ENCODE peak calls at places on chromosomes 3 and 15, in four cellular contexts. Z is K562, F is neuronal stem cell, T is OCI-LY7. N is an unnamed sample.

GRCh38 chr3:139353920-139354556 is 10.2 kb downstream of the MRPS22 start:
- DNase-seq in F (no peak), Z (peak; percentile 60), T (peak; percentile 40), N (peak; percentile 62)

GRCh38 chr3:43163895-43164493 is 58.1 kb upstream of the POMGNT2 start:
- DNase-seq in Z (no peak), T (no peak), F (no peak), N (no peak)

GRCh38 chr15:100859970-100860828 is 19.4 kb upstream of the ALDH1A3 start:
- DNase-seq in F (no peak), Z (no peak), T (no peak), N (no peak)

GRCh38 chr3:129526121-129526900 is 2.1 kb upstream of the RHO start:
- DNase-seq in T (peak; percentile 80), Z (no peak), F (no peak), N (no peak)

GRCh38 chr3:118425272-118425837 is 609.3 kb downstream of the IGSF11 start:
- DNase-seq in F (no peak), Z (no peak), T (no peak), N (no peak)

GRCh38 chr3:186054481-186055399 is 54.1 kb downstream of the ETV5 start:
- DNase-seq in F (no peak), Z (no peak), T (no peak), N (no peak)

GRCh38 chr15:35741395-35741794 is 195.4 kb upstream of the DPH6 start:
- DNase-seq in Z (no peak), T (no peak), F (no peak), N (no peak)

GRCh38 chr3:148861277-148861869 is 3.7 kb upstream of the CPA3 start:
- DNase-seq in Z (peak; percentile 52), F (peak; percentile 9), T (peak; percentile 55), N (peak; percentile 29)

GRCh38 chr15:82301296-82302016 is 38.8 kb downstream of the SAXO2 start:
- DNase-seq in F (no peak), Z (no peak), T (no peak), N (no peak)

GRCh38 chr3:116129187-116129945 is 315.9 kb downstream of the LSAMP start:
- DNase-seq in T (no peak), F (no peak), Z (no peak), N (no peak)

GRCh38 chr3:16377847-16378302 is 112.9 kb downstream of the OXNAD1 start:
- DNase-seq in Z (no peak), F (no peak), T (peak; percentile 47), N (no peak)

GRCh38 chr3:151096697-151097096 is 11.2 kb downstream of the MED12L start:
- DNase-seq in F (no peak), Z (no peak), T (no peak), N (no peak)

GRCh38 chr3:26099692-26100091 is 309.8 kb downstream of the OXSM start:
- DNase-seq in T (no peak), Z (no peak), F (no peak), N (no peak)

GRCh38 chr3:51819709-51820406 is 40.8 kb upstream of the IQCF6 start:
- DNase-seq in F (no peak), Z (peak; percentile 46), T (peak; percentile 8), N (peak; percentile 6)
- H2AFZ ChIP-seq in F (no peak overlapping the region), Z (no peak overlapping the region), T (no peak overlapping the region), N (no peak overlapping the region)

DNA sequence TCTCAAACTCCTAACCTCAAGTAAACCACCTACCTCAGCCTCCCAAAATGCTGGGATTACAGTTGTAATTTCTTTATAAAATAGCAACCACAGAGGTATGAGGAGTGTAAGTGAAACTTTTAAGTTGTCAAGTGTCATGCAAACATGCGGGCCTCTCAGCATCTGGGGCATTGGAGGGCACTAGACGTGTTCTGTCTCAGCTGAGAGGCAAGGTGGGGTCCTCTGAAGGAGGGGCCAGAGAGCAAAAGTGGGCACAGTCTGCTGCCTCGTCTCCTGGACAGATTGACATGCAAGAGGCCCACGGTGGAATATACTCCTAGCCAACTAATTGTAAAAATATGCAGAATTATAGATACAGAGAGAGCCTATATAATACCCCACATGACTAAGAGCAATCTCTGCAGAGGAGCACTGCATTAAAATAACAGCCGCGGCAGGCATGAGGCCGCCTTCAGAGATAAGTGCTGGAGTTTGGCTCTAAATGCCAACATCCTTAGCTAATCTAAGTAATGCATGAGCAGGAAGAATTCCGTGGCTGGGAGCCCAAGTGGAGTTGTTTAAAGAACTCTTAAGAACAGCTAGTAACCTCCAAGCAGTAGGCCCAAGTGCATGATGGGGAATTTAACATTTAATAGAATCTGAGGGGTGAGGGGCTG is 87.8 kb upstream of the RNU6-1 start:
- DNase-seq in F (no peak), T (no peak), Z (no peak), N (no peak)
- H2AFZ ChIP-seq in F (peak overlapping the region; percentile 64), T (no peak overlapping the region), Z (no peak overlapping the region), N (no peak overlapping the region)

DNA sequence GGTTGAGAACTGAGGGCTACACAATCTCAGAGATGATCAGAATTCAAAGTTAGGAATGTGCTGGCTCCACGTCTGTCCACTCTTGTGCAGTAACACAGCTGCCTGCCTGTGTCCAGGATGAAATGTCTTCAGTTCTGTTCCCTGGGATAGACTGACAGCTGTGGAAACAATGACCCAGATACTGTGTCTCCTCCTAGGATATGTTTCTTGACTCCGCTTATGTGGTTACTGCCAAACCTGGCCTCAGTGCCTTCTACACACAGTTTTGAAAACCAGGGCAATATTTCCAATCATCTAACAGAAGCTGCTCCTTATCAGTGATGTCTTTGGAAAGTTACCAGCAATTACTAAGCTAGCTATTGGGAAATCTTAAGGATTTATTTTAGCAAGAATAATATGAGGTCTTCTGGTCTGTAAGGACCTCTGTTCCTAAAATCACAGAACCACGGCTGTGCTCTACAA is 67.6 kb downstream of the NOX5 start:
- DNase-seq in T (no peak), Z (no peak), F (no peak), N (no peak)
- H2AFZ ChIP-seq in T (no peak overlapping the region), Z (no peak overlapping the region), F (no peak overlapping the region), N (no peak overlapping the region)

DNA sequence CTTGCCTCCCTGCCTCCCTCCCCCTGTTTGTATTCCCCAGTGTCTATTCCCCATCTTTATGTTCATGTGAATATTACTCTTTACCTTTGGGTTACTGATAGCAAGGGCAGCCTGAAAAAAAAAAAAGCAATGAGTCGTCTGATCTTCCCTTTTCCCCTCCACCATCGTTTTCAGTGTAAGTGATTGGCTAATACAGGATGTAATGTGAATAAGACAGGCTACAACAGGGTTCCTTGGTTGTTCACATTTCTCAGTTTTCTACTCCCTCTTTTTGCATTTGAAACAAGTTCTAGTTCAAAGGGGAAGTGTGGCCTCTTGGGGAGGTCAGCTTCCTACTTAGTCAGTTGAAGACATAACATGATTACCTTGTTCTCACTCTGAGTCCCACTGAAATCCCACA is 278.0 kb upstream of the TRIM42 start:
- DNase-seq in Z (no peak), T (no peak), F (no peak), N (no peak)
- H2AFZ ChIP-seq in Z (no peak overlapping the region), T (no peak overlapping the region), F (no peak overlapping the region), N (no peak overlapping the region)

GRCh38 chr3:126085276-126085675 is 1.4 kb upstream of the SLC41A3 start:
- DNase-seq in T (no peak), F (no peak), Z (no peak), N (no peak)

GRCh38 chr3:126083138-126083445 is 832 bp downstream of the SLC41A3 start:
- DNase-seq in T (peak; percentile 23), F (no peak), Z (peak; percentile 15), N (no peak)

GRCh38 chr3:126084667-126085180 is 800 bp upstream of the SLC41A3 start:
- DNase-seq in F (no peak), T (no peak), Z (no peak), N (no peak)

GRCh38 chr3:126083511-126083912 is 412 bp downstream of the SLC41A3 start:
- DNase-seq in F (peak; percentile 26), Z (no peak), T (peak; percentile 68), N (peak; percentile 14)

DNA sequence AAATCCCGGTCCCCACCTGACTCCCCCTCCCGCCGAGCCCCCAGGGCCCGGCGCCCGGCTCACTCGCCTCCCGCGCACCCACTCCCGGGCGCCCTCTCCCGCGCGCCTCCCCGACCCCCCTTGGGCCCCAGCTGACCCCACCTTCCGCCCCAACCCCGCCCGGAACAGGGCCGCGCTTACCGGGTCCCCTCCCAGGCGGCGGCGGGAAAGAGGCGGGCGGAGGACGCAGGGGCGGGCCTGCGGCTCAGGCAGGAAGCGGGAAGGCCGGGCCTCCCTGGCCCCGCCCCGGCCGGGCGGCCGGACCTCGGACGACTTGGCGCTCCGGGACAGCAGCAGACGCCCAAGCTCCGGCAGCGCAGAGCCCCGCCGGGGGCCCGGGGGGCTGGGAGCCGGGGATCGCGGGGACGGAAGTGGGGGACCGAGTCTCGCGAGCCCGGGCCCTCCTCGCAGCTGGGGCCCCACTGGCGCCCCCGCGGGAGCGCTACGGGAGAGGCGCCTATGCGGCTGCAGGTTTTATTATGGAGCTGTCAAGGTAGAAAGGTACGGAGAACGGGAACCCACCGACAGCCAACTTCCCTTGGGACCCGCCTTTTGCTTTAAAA is at the start of gene SLC41A3:
- DNase-seq in Z (peak; percentile 84), F (peak; percentile 76), T (peak; percentile 90), N (peak; percentile 80)
- H2AFZ ChIP-seq in Z (peak within 1 kb of the TSS; percentile 72), F (peak within 1 kb of the TSS; percentile 98), T (peak within 1 kb of the TSS; percentile 84), N (peak within 1 kb of the TSS; percentile 89)

GRCh38 chr15:99506399-99506798 is 59.4 kb upstream of the MEF2A start:
- DNase-seq in F (no peak), T (no peak), Z (no peak), N (no peak)

GRCh38 chr15:99508807-99509311 is 56.9 kb upstream of the MEF2A start:
- DNase-seq in Z (no peak), T (peak; percentile 27), F (no peak), N (no peak)

GRCh38 chr15:99504823-99505551 is 60.8 kb upstream of the MEF2A start:
- DNase-seq in Z (no peak), F (no peak), T (peak; percentile 49), N (peak; percentile 25)

GRCh38 chr15:99507732-99508571 is 57.8 kb upstream of the MEF2A start:
- DNase-seq in T (no peak), F (no peak), Z (no peak), N (no peak)

GRCh38 chr15:99507016-99507731 is 58.6 kb upstream of the MEF2A start:
- DNase-seq in F (no peak), Z (no peak), T (peak; percentile 21), N (peak; percentile 21)
- H2AFZ ChIP-seq in F (no peak overlapping the region), Z (no peak overlapping the region), T (peak overlapping the region; percentile 89), N (no peak overlapping the region)